ENCODE peak calls at places on chromosomes 6 and 20, in seven cellular contexts. J is H9, C is neuronal stem cell, U is mesenchymal stem cell, L is mesendoderm, X is H1, A is IMR-90. S is an unnamed sample.

GRCh38 chr20:61281286-61281795 is 29.3 kb downstream of the CDH4 start:
- DNase-seq in X (no peak), L (no peak), U (no peak), A (no peak), J (no peak), C (no peak), S (no peak)

GRCh38 chr6:113539202-113539601 is 317.9 kb upstream of the MARCKS start:
- DNase-seq in A (no peak), L (peak), X (no peak), U (peak), J (no peak), C (peak), S (no peak)

GRCh38 chr6:47478233-47479155 is 905 bp downstream of the CD2AP start:
- DNase-seq in C (no peak), U (peak), A (peak), X (no peak), J (no peak), L (peak), S (no peak)

GRCh38 chr6:31075528-31075927 is 36.8 kb downstream of the C6orf15 start:
- DNase-seq in L (no peak), A (peak), U (peak), X (no peak), C (no peak), J (no peak), S (no peak)

GRCh38 chr6:53309059-53309896 is 39.5 kb downstream of the ELOVL5 start:
- DNase-seq in A (peak), X (no peak), U (peak), C (no peak), L (no peak), J (no peak), S (no peak)

GRCh38 chr6:7146079-7146828 is 38.5 kb downstream of the RREB1 start:
- DNase-seq in U (peak), C (no peak), A (peak), J (no peak), L (peak), X (no peak), S (no peak)

GRCh38 chr6:7311920-7312615 is 931 bp downstream of the SSR1 start:
- DNase-seq in C (no peak), A (peak), J (no peak), U (peak), L (peak), X (no peak), S (no peak)

GRCh38 chr6:121851056-121851455 is 415.6 kb downstream of the GJA1 start:
- DNase-seq in C (peak), L (peak), X (peak), U (peak), J (peak), A (peak), S (no peak)

GRCh38 chr6:84769247-84769646 is 4.8 kb upstream of the TBX18 start:
- DNase-seq in X (no peak), A (no peak), J (no peak), L (peak), U (no peak), C (no peak), S (no peak)

GRCh38 chr6:40391086-40391485 is 196.1 kb downstream of the LRFN2 start:
- DNase-seq in C (no peak), J (no peak), A (no peak), U (no peak), L (no peak), X (no peak), S (no peak)

GRCh38 chr6:170279977-170280688 is 10.7 kb downstream of the DLL1 start:
- DNase-seq in C (no peak), A (peak), U (no peak), X (no peak), J (no peak), L (peak), S (peak)

GRCh38 chr6:72966628-72967280 is 258.5 kb downstream of the KHDC1L start:
- DNase-seq in U (no peak), L (no peak), A (peak), X (no peak), C (no peak), J (no peak), S (no peak)

GRCh38 chr6:36615018-36615761 is 21.0 kb downstream of the SRSF3 start:
- DNase-seq in C (peak), J (peak), U (peak), A (peak), X (no peak), L (peak), S (peak)

GRCh38 chr20:24957326-24957996 is 8.4 kb downstream of the CST7 start:
- DNase-seq in U (no peak), J (peak), C (no peak), L (no peak), X (no peak), A (no peak), S (no peak)

GRCh38 chr6:163438940-163439335 is 24.4 kb downstream of the QKI start:
- DNase-seq in C (no peak), A (no peak), J (no peak), U (peak), L (no peak), X (no peak), S (no peak)

GRCh38 chr6:127191716-127192115 is 73.2 kb downstream of the RSPO3 start:
- DNase-seq in J (no peak), A (peak), X (no peak), U (peak), C (no peak), L (no peak), S (no peak)

GRCh38 chr20:60046011-60046413 is 87.8 kb downstream of the CDH26 start:
- DNase-seq in A (peak), U (peak), X (no peak), L (no peak), J (no peak), C (no peak), S (peak)

GRCh38 chr6:37539706-37540352 is 40.1 kb upstream of the CCDC167 start:
- DNase-seq in A (peak), J (no peak), L (no peak), X (no peak), C (no peak), U (no peak), S (no peak)

GRCh38 chr6:158049055-158050028 is 67.7 kb downstream of the SYNJ2 start:
- DNase-seq in J (peak), C (no peak), U (no peak), A (no peak), L (no peak), X (no peak), S (peak)

GRCh38 chr6:126539022-126539421 is 199.1 kb downstream of the CENPW start:
- DNase-seq in L (no peak), X (no peak), A (peak), C (no peak), J (no peak), U (peak), S (no peak)

GRCh38 chr20:43910564-43910963 is 4.1 kb upstream of the TOX2 start:
- DNase-seq in L (no peak), U (no peak), J (no peak), X (no peak), C (no peak), A (no peak), S (no peak)

GRCh38 chr6:129098061-129098553 is 215.2 kb downstream of the LAMA2 start:
- DNase-seq in C (no peak), X (no peak), J (no peak), U (no peak), L (no peak), A (no peak), S (no peak)

GRCh38 chr6:85017352-85017751 is 253.0 kb upstream of the TBX18 start:
- DNase-seq in L (no peak), U (no peak), C (no peak), X (no peak), J (no peak), A (no peak), S (no peak)

GRCh38 chr20:8394308-8394945 is 262.4 kb downstream of the PLCB1 start:
- DNase-seq in L (no peak), X (no peak), A (peak), C (no peak), J (no peak), U (peak), S (no peak)

GRCh38 chr6:137148291-137149076 is 25.0 kb downstream of the IL22RA2 start:
- DNase-seq in C (no peak), U (peak), J (no peak), L (no peak), X (no peak), A (peak), S (peak)

GRCh38 chr20:2088904-2089303 is 12.7 kb upstream of the STK35 start:
- DNase-seq in A (no peak), C (no peak), L (no peak), U (no peak), X (no peak), J (no peak), S (no peak)

GRCh38 chr6:57207141-57207540 is 15.0 kb downstream of the RAB23 start:
- DNase-seq in C (no peak), U (peak), J (no peak), A (peak), X (no peak), L (peak), S (no peak)

GRCh38 chr6:89928604-89929003 is 34.3 kb downstream of the GJA10 start:
- DNase-seq in C (no peak), A (peak), U (peak), X (no peak), J (no peak), L (no peak), S (no peak)

GRCh38 chr20:60266184-60266823 is 308.1 kb downstream of the CDH26 start:
- DNase-seq in J (no peak), X (no peak), C (no peak), U (no peak), A (no peak), L (no peak), S (no peak)

GRCh38 chr6:81937296-81937937 is 184.9 kb upstream of the TENT5A start:
- DNase-seq in A (peak), X (no peak), U (peak), J (no peak), C (no peak), L (no peak), S (no peak)

GRCh38 chr6:21592953-21593352 is 598 bp upstream of the SOX4 start:
- DNase-seq in U (no peak), J (no peak), C (no peak), L (no peak), A (no peak), X (no peak), S (no peak)

GRCh38 chr6:19477563-19477962 is 359.6 kb upstream of the ID4 start:
- DNase-seq in C (no peak), J (no peak), L (no peak), X (no peak), U (no peak), A (no peak), S (peak)

GRCh38 chr6:3868544-3868943 is 19.4 kb downstream of the FAM50B start:
- DNase-seq in U (no peak), C (no peak), X (no peak), J (no peak), A (peak), L (no peak), S (no peak)

GRCh38 chr6:53492860-53493634 is 51.9 kb downstream of the GCLC start:
- DNase-seq in U (peak), C (peak), A (peak), X (no peak), J (peak), L (peak), S (peak)

GRCh38 chr6:137216875-137217553 is 2.2 kb downstream of the IFNGR1 start:
- DNase-seq in A (no peak), U (no peak), L (no peak), C (no peak), J (no peak), X (no peak), S (no peak)

GRCh38 chr20:437787-438486 is 24.4 kb downstream of the TBC1D20 start:
- DNase-seq in L (no peak), J (no peak), A (no peak), U (no peak), X (no peak), C (no peak), S (no peak)

GRCh38 chr20:49156481-49156880 is 31.7 kb downstream of the STAU1 start:
- DNase-seq in J (no peak), X (no peak), C (no peak), A (no peak), L (no peak), U (no peak), S (no peak)

GRCh38 chr20:49160057-49160929 is 27.8 kb downstream of the STAU1 start:
- DNase-seq in J (no peak), X (no peak), U (no peak), A (no peak), C (no peak), L (no peak), S (no peak)

GRCh38 chr20:49161428-49162152 is 26.5 kb downstream of the STAU1 start:
- DNase-seq in C (no peak), A (no peak), J (no peak), L (no peak), X (no peak), U (no peak), S (no peak)

GRCh38 chr20:49151437-49151836 is 36.7 kb downstream of the STAU1 start:
- DNase-seq in L (no peak), C (no peak), A (no peak), U (no peak), J (no peak), X (no peak), S (no peak)

GRCh38 chr20:49157146-49157545 is 31.0 kb downstream of the STAU1 start:
- DNase-seq in C (no peak), A (no peak), X (no peak), J (no peak), L (no peak), U (no peak), S (no peak)
- H4K8ac ChIP-seq in C (no peak), A (no peak), X (no peak), J (no peak), L (no peak), U (no peak), S (no peak)

DNA sequence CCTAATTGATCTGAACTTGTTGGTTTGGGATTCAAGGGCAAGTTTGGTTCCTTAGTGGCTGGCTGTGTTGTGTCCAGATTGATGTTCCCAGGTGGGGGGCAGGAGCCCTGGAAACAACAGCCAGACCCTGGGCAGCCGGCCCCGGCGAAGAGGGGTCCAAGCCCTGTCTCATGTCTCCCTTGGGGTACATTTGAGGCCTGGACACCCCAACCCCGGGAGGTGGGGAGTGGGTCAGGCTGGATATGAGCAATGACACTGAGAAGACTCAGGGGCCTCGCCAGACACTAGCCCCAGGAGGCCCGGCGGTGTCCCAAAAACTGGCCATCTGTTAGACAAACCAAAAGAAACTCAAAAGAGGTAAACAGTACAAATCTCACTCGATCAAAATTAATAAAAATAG is 79.6 kb downstream of the YTHDF1 start:
- DNase-seq in U (no peak), A (no peak), X (no peak), J (no peak), C (no peak), L (no peak), S (no peak)
- H2AK5ac ChIP-seq in U (no peak), A (no peak), X (no peak), J (no peak), C (peak), L (no peak), S (no peak)

GRCh38 chr6:109071125-109071917 is 23.3 kb downstream of the SESN1 start:
- DNase-seq in J (no peak), A (no peak), C (no peak), L (no peak), U (no peak), X (no peak), S (no peak)
- H4K8ac ChIP-seq in J (no peak), A (peak), C (no peak), L (no peak), U (no peak), X (no peak), S (no peak)

DNA sequence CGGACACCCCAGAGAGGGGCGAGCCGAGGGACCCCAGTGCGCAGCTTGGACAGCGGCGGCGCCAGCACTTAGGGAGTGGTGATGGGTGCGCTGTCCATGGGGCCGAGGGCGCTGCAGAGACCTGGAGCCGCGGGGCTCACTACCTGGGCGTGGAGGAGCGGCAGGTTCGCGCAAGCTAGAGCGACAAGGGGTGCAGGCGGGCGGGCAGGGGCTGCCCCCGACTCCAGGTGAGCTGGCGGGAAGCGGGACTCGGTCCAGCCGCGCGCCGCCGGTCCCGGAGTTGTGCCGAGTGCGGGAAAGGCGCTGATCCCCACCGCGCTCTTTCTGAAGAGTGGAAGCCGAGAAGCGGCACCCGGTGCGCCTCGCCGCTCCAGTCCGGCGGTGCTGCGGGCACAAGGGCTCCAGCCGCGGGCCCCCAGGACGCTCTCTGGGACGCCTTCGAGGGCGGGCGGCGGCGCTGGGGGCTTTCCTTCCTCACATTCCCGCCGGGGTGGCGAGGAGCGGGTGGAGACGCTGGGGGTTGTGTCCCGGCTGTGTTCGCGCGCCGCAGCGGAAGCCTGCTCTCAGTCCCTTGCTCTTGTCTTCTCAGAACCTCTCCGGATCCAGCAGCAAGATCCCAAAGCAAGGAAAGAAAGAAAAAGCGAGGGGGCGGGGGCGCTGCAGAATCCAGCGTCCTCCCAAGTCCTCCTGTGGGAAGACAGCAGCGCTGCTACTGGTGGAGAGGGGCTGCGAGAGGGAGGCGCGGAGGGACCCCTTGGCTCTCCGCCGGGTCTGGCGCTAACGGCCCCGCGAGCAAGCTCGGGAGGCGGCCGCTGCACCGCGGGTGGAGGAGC is at the start of gene B3GAT2:
- DNase-seq in U (peak), C (peak), L (peak), A (peak), J (peak), X (no peak), S (peak)
- H2AK5ac ChIP-seq in U (no peak), C (no peak), L (no peak), A (no peak), J (no peak), X (no peak), S (no peak)

GRCh38 chr20:41154436-41155176 is 17.3 kb downstream of the PLCG1 start:
- DNase-seq in X (no peak), U (no peak), L (no peak), J (no peak), C (no peak), A (no peak), S (no peak)
- H4K8ac ChIP-seq in X (no peak), U (no peak), L (no peak), J (no peak), C (no peak), A (no peak), S (no peak)

DNA sequence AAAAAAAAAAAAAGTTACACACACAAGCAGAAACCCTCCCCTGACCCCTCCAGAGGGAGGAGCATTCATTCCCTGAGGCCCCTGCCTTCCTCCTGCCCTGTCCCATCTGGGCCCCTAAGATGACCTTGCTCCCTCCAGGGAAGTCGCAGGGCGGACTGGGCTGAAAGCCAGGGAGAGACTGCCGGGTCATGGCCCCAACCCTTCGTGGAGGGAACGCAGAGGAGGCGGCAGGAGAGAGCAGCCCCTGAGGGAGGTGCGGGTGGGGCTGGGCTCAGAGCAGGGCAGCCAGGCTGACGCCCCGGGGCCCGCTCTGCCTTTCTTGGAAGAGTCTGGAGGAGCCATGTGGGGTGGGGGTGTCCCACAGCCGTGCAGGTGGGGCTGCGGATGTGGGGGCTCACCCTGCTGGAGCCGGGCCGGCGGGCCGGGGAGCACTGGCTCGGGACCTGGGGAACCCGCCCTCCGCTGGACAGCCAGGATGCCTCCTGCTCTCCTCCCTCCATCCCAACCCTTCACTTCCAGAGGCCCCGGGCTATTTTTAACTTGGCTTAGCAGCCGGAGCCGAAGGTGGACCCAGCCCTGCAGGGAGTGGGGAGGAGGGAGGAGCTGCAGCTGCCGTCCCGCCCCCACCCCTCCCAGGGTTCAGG is 15.0 kb upstream of the ABHD16B start:
- DNase-seq in L (peak), A (no peak), U (peak), J (peak), C (no peak), X (no peak), S (no peak)
- H2AK5ac ChIP-seq in L (no peak), A (peak), U (no peak), J (no peak), C (peak), X (no peak), S (no peak)

DNA sequence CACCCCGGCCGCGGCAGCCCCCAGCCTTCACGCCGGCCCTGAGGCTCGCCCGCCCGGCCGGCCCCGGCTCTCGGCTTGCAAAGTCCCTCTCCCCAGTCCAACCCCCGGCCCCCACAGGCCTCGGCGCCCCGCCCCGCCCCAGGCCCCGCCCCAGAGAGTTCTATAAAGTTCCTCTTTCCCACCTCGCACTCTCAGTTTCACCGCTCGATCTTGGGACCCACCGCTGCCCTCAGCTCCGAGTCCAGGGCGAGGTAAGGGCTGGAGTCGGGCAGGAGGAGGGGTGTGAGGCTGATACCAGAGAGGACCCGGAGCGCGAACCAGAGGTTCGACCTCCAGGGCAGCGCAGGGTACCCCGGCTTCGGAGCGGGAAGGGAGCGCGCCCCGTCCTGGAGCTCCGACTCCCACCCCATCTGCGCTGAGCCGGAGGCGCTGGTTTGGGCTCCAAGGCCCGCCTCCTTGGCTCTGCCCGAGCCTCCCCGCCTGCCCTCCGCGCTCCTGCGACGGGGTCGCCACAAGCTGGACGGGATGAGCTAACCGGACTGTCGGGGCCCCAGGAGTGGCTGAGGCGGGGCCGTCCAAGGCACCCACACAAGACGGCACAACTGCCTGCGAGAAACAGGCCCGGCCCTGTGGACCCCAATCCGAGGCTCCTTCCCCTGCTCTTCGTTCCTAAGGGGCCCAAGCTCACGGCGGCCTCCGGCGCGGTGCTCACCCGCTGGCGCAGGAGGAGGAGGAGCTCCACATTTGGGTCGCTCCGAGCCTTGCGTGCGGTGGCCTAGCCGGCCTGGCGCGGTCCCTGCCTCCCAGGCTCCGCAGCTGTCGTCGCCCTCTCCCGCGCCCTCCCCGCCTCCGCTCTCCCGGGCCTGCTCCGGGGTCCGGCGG is at the start of gene IRF4:
- DNase-seq in A (no peak), C (peak), X (no peak), L (peak), U (no peak), J (peak), S (no peak)
- H4K8ac ChIP-seq in A (no peak), C (no peak), X (peak), L (no peak), U (no peak), J (no peak), S (no peak)

GRCh38 chr20:13953227-13953626 is 37.2 kb downstream of the SEL1L2 start:
- DNase-seq in U (no peak), A (no peak), X (no peak), J (peak), L (peak), C (no peak), S (no peak)
- H2AK5ac ChIP-seq in U (no peak), A (no peak), X (no peak), J (no peak), L (no peak), C (no peak), S (no peak)